ENCODE peak calls at places on chromosomes 6 and 20, in seven cellular contexts. T is tibial nerve, Z is Peyer's patch, L is heart right ventricle, H is A549, S is fibroblast of mammary gland, I is lung. D is an unnamed sample.

GRCh38 chr20:63116412-63117106 is 99.4 kb downstream of the YTHDF1 start:
- DNase-seq in T (no peak), Z (no peak), L (peak), H (peak), S (no peak), I (no peak), D (peak)

GRCh38 chr6:165843121-165843520 is 180.1 kb upstream of the PDE10A start:
- DNase-seq in T (no peak), Z (no peak), L (no peak), H (no peak), S (no peak), I (no peak), D (no peak)

GRCh38 chr6:77403424-77403823 is 59.9 kb downstream of the HTR1B start:
- DNase-seq in T (no peak), Z (no peak), L (no peak), H (no peak), S (peak), I (no peak), D (peak)

GRCh38 chr20:35269055-35269781 is 8.7 kb downstream of the MMP24OS start:
- DNase-seq in T (no peak), Z (peak), L (peak), H (peak), S (peak), I (peak), D (peak)

GRCh38 chr20:52859156-52859887 is 112.8 kb upstream of the TSHZ2 start:
- DNase-seq in T (no peak), Z (no peak), L (no peak), H (no peak), S (peak), I (no peak), D (peak)

GRCh38 chr20:20184149-20184548 is 131.8 kb downstream of the CFAP61 start:
- DNase-seq in T (no peak), Z (no peak), L (no peak), H (no peak), S (peak), I (no peak), D (no peak)

GRCh38 chr6:87936065-87936464 is 111.6 kb upstream of the SPACA1 start:
- DNase-seq in T (no peak), Z (no peak), L (no peak), H (no peak), S (no peak), I (no peak), D (no peak)

GRCh38 chr6:12890171-12890790 is 173.7 kb downstream of the PHACTR1 start:
- DNase-seq in T (no peak), Z (no peak), L (no peak), H (no peak), S (peak), I (no peak), D (peak)

DNA sequence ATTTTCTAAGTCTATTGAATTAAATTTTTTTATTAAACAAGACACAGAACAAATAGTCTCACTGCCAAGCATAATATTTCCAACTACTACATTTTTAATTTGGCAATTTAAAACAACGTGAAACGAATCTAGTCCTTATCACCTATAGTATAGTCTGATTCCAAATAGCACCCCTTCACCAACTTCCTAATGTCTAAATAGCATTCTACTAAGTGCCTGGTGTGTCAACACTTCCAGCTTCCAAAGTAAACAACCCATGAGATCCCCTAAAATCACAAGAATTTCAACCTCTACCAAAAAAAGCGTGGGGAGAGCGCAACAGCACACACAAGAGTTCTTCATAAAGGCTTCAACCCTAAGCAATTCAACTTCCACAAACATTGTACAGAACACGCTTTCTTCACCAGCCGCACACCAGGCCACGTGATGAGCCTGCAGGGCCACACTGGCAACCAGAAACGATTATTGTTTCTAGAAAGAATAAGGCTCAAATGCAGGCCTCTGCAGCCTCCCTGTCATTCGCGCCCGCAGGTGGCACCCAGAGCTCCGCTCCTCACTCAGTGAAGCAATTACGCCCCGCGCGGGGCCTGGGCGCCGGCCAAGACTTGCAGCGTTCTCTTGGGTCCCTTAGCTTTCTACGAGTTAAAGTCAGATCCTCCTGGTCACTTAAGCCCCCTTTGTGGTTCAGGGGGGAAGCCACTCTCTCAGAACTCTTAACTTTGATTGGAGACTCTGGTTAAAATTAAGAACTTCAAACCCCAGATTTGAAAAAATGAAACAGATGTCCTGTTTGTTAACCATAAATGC is 18.4 kb downstream of the SIM1 start:
- DNase-seq in T (no peak), Z (no peak), L (no peak), H (no peak), S (no peak), I (no peak), D (no peak)
- H3K4me3 ChIP-seq in T (no peak), Z (peak), L (no peak), H (no peak), S (no peak), I (no peak), D (no peak)

GRCh38 chr20:41245086-41245707 is 72.3 kb downstream of the ZHX3 start:
- DNase-seq in T (no peak), Z (no peak), L (no peak), H (no peak), S (peak), I (no peak), D (peak)
- TF ChIP-seq CTCF in T (no peak), Z (no peak), L (peak), H (no peak), S (peak), I (no peak), D (peak)

GRCh38 chr6:29887330-29887818 is 55.0 kb upstream of the HLA-A start:
- DNase-seq in T (peak), Z (peak), L (peak), H (no peak), S (peak), I (peak), D (peak)
- H3K4me3 ChIP-seq in T (peak), Z (peak), L (peak), H (no peak), S (peak), I (peak), D (peak)

GRCh38 chr6:51511081-51511480 is 576.3 kb downstream of the PKHD1 start:
- DNase-seq in T (no peak), Z (no peak), L (no peak), H (no peak), S (no peak), I (no peak), D (no peak)

GRCh38 chr6:51513891-51514290 is 573.5 kb downstream of the PKHD1 start:
- DNase-seq in T (no peak), Z (no peak), L (no peak), H (no peak), S (no peak), I (no peak), D (no peak)

GRCh38 chr6:51514396-51515051 is 572.9 kb downstream of the PKHD1 start:
- DNase-seq in T (no peak), Z (no peak), L (no peak), H (no peak), S (peak), I (no peak), D (no peak)

GRCh38 chr6:51509597-51509996 is 577.8 kb downstream of the PKHD1 start:
- DNase-seq in T (no peak), Z (no peak), L (no peak), H (no peak), S (no peak), I (no peak), D (no peak)

GRCh38 chr6:51515052-51515402 is 572.4 kb downstream of the PKHD1 start:
- DNase-seq in T (no peak), Z (no peak), L (no peak), H (no peak), S (no peak), I (no peak), D (no peak)
- TF ChIP-seq CTCF in T (no peak), Z (no peak), L (no peak), H (no peak), S (no peak), I (no peak), D (no peak)

D was measured in cardiac fibroblast.